ENCODE peak calls at places on chromosomes 13 and 19, in eight cellular contexts. K is psoas muscle, P is AG04450, Q is ovary, B is tibial nerve, X is upper lobe of right lung, W is suprapubic skin, U is adrenal gland. N is an unnamed sample.

GRCh38 chr19:13023666-13024065 is 28.4 kb downstream of the NFIX start:
- DNase-seq in K (no peak), P (no peak), Q (no peak), B (no peak), X (no peak), W (no peak), U (no peak), N (no peak)

GRCh38 chr19:56273563-56274117 is 1.1 kb downstream of the EDDM13 start:
- DNase-seq in K (no peak), P (no peak), Q (no peak), B (no peak), X (no peak), W (no peak), U (no peak), N (no peak)

GRCh38 chr19:37936166-37936565 is 29.2 kb downstream of the SIPA1L3 start:
- DNase-seq in K (no peak), P (no peak), Q (no peak), B (no peak), X (no peak), W (no peak), U (no peak), N (no peak)

GRCh38 chr13:106186366-106187030 is 349.0 kb downstream of the EFNB2 start:
- DNase-seq in K (no peak), P (no peak), Q (no peak), B (no peak), X (no peak), W (no peak), U (no peak), N (no peak)

GRCh38 chr19:49224856-49225255 is 67.3 kb downstream of the TRPM4 start:
- DNase-seq in K (peak; percentile 37), P (no peak), Q (no peak), B (no peak), X (no peak), W (no peak), U (peak; percentile 36), N (peak; percentile 71)

GRCh38 chr19:41367848-41368301 is 3.9 kb upstream of the B9D2 start:
- DNase-seq in K (no peak), P (peak; percentile 81), Q (no peak), B (no peak), X (no peak), W (no peak), U (no peak), N (no peak)

GRCh38 chr13:38862443-38862842 is 128.2 kb downstream of the STOML3 start:
- DNase-seq in K (no peak), P (no peak), Q (no peak), B (no peak), X (no peak), W (no peak), U (no peak), N (no peak)

GRCh38 chr19:38941979-38942378 is 11.2 kb downstream of the MRPS12 start:
- DNase-seq in K (no peak), P (no peak), Q (no peak), B (no peak), X (no peak), W (no peak), U (no peak), N (no peak)

GRCh38 chr13:106569233-106570095 is 1.5 kb upstream of the ARGLU1 start:
- DNase-seq in K (no peak), P (no peak), Q (no peak), B (no peak), X (no peak), W (no peak), U (no peak), N (no peak)

GRCh38 chr19:49520705-49521319 is 7.0 kb upstream of the RCN3 start:
- DNase-seq in K (peak; percentile 40), P (no peak), Q (no peak), B (no peak), X (no peak), W (no peak), U (no peak), N (no peak)

GRCh38 chr13:24004142-24004541 is 106.8 kb upstream of the C1QTNF9B start:
- DNase-seq in K (no peak), P (no peak), Q (no peak), B (no peak), X (no peak), W (no peak), U (no peak), N (no peak)

GRCh38 chr13:76552807-76553206 is 333.4 kb downstream of the KCTD12 start:
- DNase-seq in K (no peak), P (no peak), Q (no peak), B (no peak), X (no peak), W (no peak), U (no peak), N (no peak)

GRCh38 chr13:113558461-113558860 is 26.1 kb upstream of the TFDP1 start:
- DNase-seq in K (no peak), P (no peak), Q (no peak), B (no peak), X (no peak), W (peak; percentile 56), U (no peak), N (no peak)

GRCh38 chr19:5436101-5436947 is 18.9 kb upstream of the ZNRF4 start:
- DNase-seq in K (no peak), P (peak; percentile 55), Q (no peak), B (no peak), X (no peak), W (no peak), U (peak; percentile 19), N (no peak)

DNA sequence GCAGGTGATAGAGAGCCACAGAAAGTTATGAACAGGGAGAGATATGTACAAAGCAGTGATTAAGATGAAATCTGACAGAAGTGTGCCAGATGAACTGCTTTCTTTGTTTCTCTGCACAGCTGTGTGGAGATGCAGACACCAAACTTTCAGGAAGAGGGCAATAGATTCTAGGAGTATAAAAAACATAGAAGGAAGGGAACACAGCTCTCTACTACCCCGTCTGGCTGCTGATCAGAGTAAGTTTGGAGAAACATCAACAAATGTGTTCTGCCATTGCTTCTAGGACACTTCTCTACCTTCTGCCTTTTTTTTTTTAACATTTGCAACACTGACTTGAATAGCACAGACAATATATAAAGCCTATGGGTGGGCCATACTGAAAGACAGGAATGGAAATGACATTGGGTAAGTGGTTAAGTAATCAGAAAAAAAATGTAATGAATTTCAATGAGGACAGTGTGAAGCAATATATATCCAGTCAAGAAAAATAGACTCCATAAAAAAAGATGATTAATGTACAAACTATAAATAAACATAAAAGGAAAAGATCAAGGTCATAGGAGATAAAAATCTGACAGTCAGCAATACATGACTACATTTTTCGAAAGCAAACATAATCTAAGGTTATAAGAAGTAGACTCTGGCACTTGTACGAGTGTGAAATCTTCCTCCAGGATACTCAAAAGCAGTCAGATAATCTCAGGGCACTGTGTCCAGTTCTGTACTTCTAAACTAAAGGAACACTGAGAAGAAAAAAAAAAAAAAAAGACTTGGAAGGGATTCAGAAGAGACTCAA is 21.4 kb downstream of the NUFIP1 start:
- DNase-seq in K (no peak), P (no peak), Q (no peak), B (no peak), X (no peak), W (no peak), U (no peak), N (no peak)
- TF ChIP-seq CTCF in K (no peak), P (peak; percentile 41), Q (no peak), B (no peak), X (no peak), W (no peak), U (peak; percentile 62), N (no peak)

GRCh38 chr19:20999731-21000352 is 20.6 kb upstream of the ZNF430 start:
- DNase-seq in K (peak; percentile 81), P (peak; percentile 75), Q (peak; percentile 87), B (peak; percentile 64), X (peak; percentile 75), W (peak; percentile 90), U (peak; percentile 89), N (peak; percentile 81)
- H3K4me3 ChIP-seq in K (peak overlapping the region; percentile 63), P (peak overlapping the region; percentile 66), Q (peak overlapping the region; percentile 27), B (peak overlapping the region; percentile 19), X (peak overlapping the region; percentile 45), W (peak overlapping the region; percentile 45), U (peak overlapping the region; percentile 18), N (peak overlapping the region; percentile 45)

GRCh38 chr19:43895727-43896126 is 39.4 kb downstream of the ZNF45 start:
- DNase-seq in K (no peak), P (no peak), Q (no peak), B (no peak), X (no peak), W (no peak), U (no peak), N (no peak)
- H3K9me3 ChIP-seq in K (peaks cover 77% of the 10 kb centered on the region), P (peaks cover 4% of the 10 kb centered on the region), Q (peaks cover 12% of the 10 kb centered on the region), B (peaks cover 57% of the 10 kb centered on the region), X (peaks cover 19% of the 10 kb centered on the region), W (peaks cover 38% of the 10 kb centered on the region), U (peaks cover 21% of the 10 kb centered on the region), N (no peaks in the 10 kb centered on the region)

GRCh38 chr19:35748106-35749020 is at the start of gene LIN37:
- DNase-seq in K (peak; percentile 100), P (peak; percentile 99), Q (peak; percentile 98), B (peak; percentile 100), X (peak; percentile 99), W (peak; percentile 99), U (peak; percentile 99), N (peak; percentile 98)
- TF ChIP-seq CTCF in K (no peak), P (no peak), Q (peak; percentile 55), B (peak; percentile 59), X (no peak), W (no peak), U (no peak), N (no peak)

GRCh38 chr13:81012031-81012430 is 671.1 kb upstream of the SPRY2 start:
- DNase-seq in K (no peak), P (no peak), Q (no peak), B (no peak), X (no peak), W (no peak), U (no peak), N (no peak)
- H3K4me3 ChIP-seq in K (no peak overlapping the region), P (no peak overlapping the region), Q (no peak overlapping the region), B (no peak overlapping the region), X (no peak overlapping the region), W (no peak overlapping the region), U (no peak overlapping the region), N (no peak overlapping the region)